ENCODE peak calls at places on chromosomes 4 and X, in nine cellular contexts. U, P, C, X, D, E, K, M and B are unnamed samples. For H3K9me3, the result is how much of the 10 kb centered on the place peaks cover.

GRCh38 chr4:23930750-23931488 is 41.1 kb upstream of the PPARGC1A start:
- DNase-seq in P (peak), E (peak), C (peak), K (no peak), U (peak), M (peak), X (peak), D (peak), B (no peak)

GRCh38 chr4:52059372-52059771 is 8.3 kb downstream of the SPATA18 start:
- DNase-seq in U (no peak), P (peak), K (no peak), C (no peak), X (peak), M (no peak), E (no peak), D (peak), B (no peak)

GRCh38 chrX:14039344-14039743 is 9.7 kb upstream of the GEMIN8 start:
- DNase-seq in K (peak), U (no peak), D (peak), X (peak), M (peak), C (peak), E (no peak), P (no peak), B (peak)

GRCh38 chr4:152485726-152486276 is 50.1 kb downstream of the FBXW7 start:
- DNase-seq in X (no peak), C (no peak), M (no peak), P (peak), K (peak), D (peak), E (no peak), U (no peak), B (peak)

GRCh38 chr4:17781072-17781830 is at the start of gene FAM184B:
- DNase-seq in X (no peak), C (no peak), P (peak), D (peak), E (no peak), U (peak), K (no peak), M (peak), B (no peak)

GRCh38 chrX:16966745-16967144 is 20.3 kb downstream of the REPS2 start:
- DNase-seq in C (no peak), P (no peak), X (no peak), E (no peak), M (no peak), D (no peak), K (no peak), U (no peak), B (no peak)

GRCh38 chr4:186190456-186191265 is 706 bp upstream of the CYP4V2 start:
- DNase-seq in P (peak), C (no peak), K (peak), X (no peak), M (peak), D (peak), E (no peak), U (no peak), B (peak)

GRCh38 chr4:81459233-81459632 is 12.5 kb downstream of the RASGEF1B start:
- DNase-seq in P (no peak), U (no peak), M (no peak), C (no peak), E (no peak), D (no peak), K (no peak), X (no peak), B (no peak)

GRCh38 chr4:112284166-112284565 is 1.5 kb downstream of the TIFA start:
- DNase-seq in P (no peak), E (no peak), C (no peak), K (no peak), M (no peak), X (no peak), U (no peak), D (peak), B (no peak)

GRCh38 chrX:54817220-54817820 is 9.8 kb downstream of the MAGED2 start:
- DNase-seq in M (no peak), K (no peak), X (no peak), U (no peak), C (no peak), D (no peak), E (no peak), P (no peak), B (no peak)

GRCh38 chrX:43882294-43882681 is at the start of gene MAOB:
- DNase-seq in K (no peak), X (peak), C (peak), P (no peak), M (peak), U (peak), E (peak), D (peak), B (no peak)

GRCh38 chrX:52821079-52821760 is 10.1 kb downstream of the XAGE5 start:
- DNase-seq in M (no peak), P (no peak), U (no peak), K (no peak), E (no peak), X (no peak), D (no peak), C (no peak), B (no peak)

GRCh38 chr4:168631241-168632151 is 134.6 kb downstream of the PALLD start:
- DNase-seq in K (no peak), E (peak), X (peak), M (peak), C (peak), U (peak), D (peak), P (peak), B (no peak)

GRCh38 chrX:151871244-151871643 is 41.4 kb upstream of the MAGEA4 start:
- DNase-seq in C (no peak), U (no peak), E (no peak), X (no peak), M (no peak), K (no peak), P (peak), D (peak), B (no peak)

GRCh38 chrX:15576019-15576418 is 24.7 kb downstream of the ACE2 start:
- DNase-seq in C (no peak), M (no peak), P (peak), U (no peak), X (no peak), D (no peak), E (no peak), K (no peak), B (no peak)

GRCh38 chr4:16122225-16122624 is 38.4 kb upstream of the PROM1 start:
- DNase-seq in X (no peak), C (no peak), M (no peak), K (no peak), P (no peak), E (no peak), U (no peak), D (no peak), B (no peak)

GRCh38 chrX:132023117-132023895 is at the start of gene STK26:
- DNase-seq in P (peak), C (peak), U (peak), D (peak), K (peak), M (peak), E (peak), X (peak), B (peak)

GRCh38 chrX:107684956-107685385 is 56.7 kb downstream of the PRPS1 start:
- DNase-seq in K (no peak), X (peak), E (peak), C (peak), U (peak), M (peak), P (peak), D (no peak), B (peak)

GRCh38 chr4:121819216-121819980 is 4.3 kb downstream of the CCNA2 start:
- DNase-seq in C (no peak), P (peak), D (peak), E (no peak), K (no peak), U (no peak), M (no peak), X (no peak), B (no peak)

GRCh38 chrX:7706032-7706431 is 136.9 kb upstream of the VCX start:
- DNase-seq in D (peak), E (no peak), C (no peak), U (no peak), X (no peak), P (no peak), K (no peak), M (no peak), B (no peak)

GRCh38 chr4:40584517-40585141 is 45.0 kb downstream of the RBM47 start:
- DNase-seq in U (no peak), P (no peak), X (no peak), K (no peak), D (no peak), M (no peak), C (no peak), E (no peak), B (no peak)

GRCh38 chrX:115535421-115535820 is 25.6 kb upstream of the PLS3 start:
- DNase-seq in E (no peak), X (no peak), P (no peak), M (no peak), D (no peak), U (no peak), C (no peak), K (no peak), B (no peak)

GRCh38 chr4:89469930-89470375 is 162.4 kb upstream of the GPRIN3 start:
- DNase-seq in U (no peak), C (no peak), P (peak), E (no peak), D (peak), X (no peak), M (no peak), K (peak), B (peak)

GRCh38 chr4:878796-879729 is 53.1 kb downstream of the GAK start:
- DNase-seq in X (no peak), C (no peak), U (no peak), E (no peak), M (no peak), D (no peak), K (peak), P (no peak), B (peak)

GRCh38 chrX:36336746-36337145 is 417.2 kb downstream of the CFAP47 start:
- DNase-seq in D (no peak), X (no peak), M (no peak), E (no peak), U (no peak), P (no peak), C (no peak), K (no peak), B (no peak)

GRCh38 chrX:129641941-129642340 is 12.8 kb downstream of the APLN start:
- DNase-seq in C (no peak), M (no peak), K (no peak), U (no peak), D (peak), E (no peak), X (no peak), P (peak), B (no peak)

GRCh38 chr4:83658806-83659205 is 122.9 kb downstream of the GPAT3 start:
- DNase-seq in X (no peak), K (no peak), P (no peak), M (no peak), D (peak), C (no peak), U (no peak), E (no peak), B (no peak)

GRCh38 chrX:69010339-69010738 is 154.9 kb downstream of the PJA1 start:
- DNase-seq in K (no peak), D (no peak), E (no peak), M (no peak), X (no peak), C (no peak), U (no peak), P (no peak), B (no peak)

GRCh38 chr4:188680004-188680666 is 540.9 kb downstream of the TRIML1 start:
- DNase-seq in E (no peak), K (no peak), C (no peak), M (no peak), P (no peak), U (no peak), D (no peak), X (no peak), B (no peak)

GRCh38 chrX:109533631-109534030 is 3.0 kb upstream of the NXT2 start:
- DNase-seq in K (no peak), E (no peak), X (no peak), P (peak), D (peak), M (no peak), C (no peak), U (no peak), B (no peak)

GRCh38 chr4:113821851-113822250 is 60.3 kb upstream of the CAMK2D start:
- DNase-seq in X (no peak), K (no peak), E (no peak), M (no peak), P (peak), C (no peak), U (no peak), D (no peak), B (no peak)

GRCh38 chr4:75723117-75723801 is 1.1 kb upstream of the USO1 start:
- DNase-seq in E (no peak), K (no peak), D (peak), P (peak), X (no peak), C (peak), M (no peak), U (no peak), B (peak)

GRCh38 chr4:110865611-110866254 is 242.9 kb upstream of the PITX2 start:
- DNase-seq in D (peak), M (no peak), K (no peak), X (no peak), U (no peak), C (no peak), E (no peak), P (peak), B (no peak)

GRCh38 chr4:149768477-149768876 is 47.2 kb downstream of the IQCM start:
- DNase-seq in X (no peak), P (no peak), K (no peak), M (no peak), C (no peak), E (no peak), D (no peak), U (no peak), B (no peak)

GRCh38 chr4:119626943-119627266 is 1.7 kb downstream of the PDE5A start:
- DNase-seq in E (no peak), K (no peak), C (no peak), P (no peak), M (no peak), D (no peak), U (no peak), X (no peak), B (no peak)

GRCh38 chr4:125522992-125523391 is 208.2 kb downstream of the FAT4 start:
- DNase-seq in E (no peak), M (no peak), C (no peak), U (no peak), K (no peak), P (no peak), D (no peak), X (no peak), B (no peak)

GRCh38 chrX:115425359-115425758 is 135.6 kb upstream of the PLS3 start:
- DNase-seq in D (no peak), U (no peak), E (no peak), K (no peak), P (no peak), M (no peak), C (peak), X (no peak), B (no peak)

GRCh38 chr4:127997534-127998388 is 32.6 kb downstream of the ABHD18 start:
- DNase-seq in M (peak), K (no peak), P (peak), D (peak), U (no peak), X (no peak), C (no peak), E (no peak), B (no peak)

GRCh38 chr4:163180087-163180486 is 13.4 kb upstream of the NAF1 start:
- DNase-seq in C (no peak), X (no peak), U (no peak), M (no peak), K (no peak), E (no peak), P (no peak), D (no peak), B (no peak)
- H3K27ac ChIP-seq in C (no peak), X (no peak), U (no peak), M (peak), K (no peak), E (no peak), P (no peak), D (no peak), B (no peak)

GRCh38 chr4:20074450-20074849 is 177.3 kb upstream of the SLIT2 start:
- DNase-seq in U (no peak), X (no peak), D (no peak), M (no peak), E (no peak), C (no peak), K (no peak), P (peak), B (no peak)
- H3K9me3 ChIP-seq in U (under half), X (under half), D (under half), M (under half), E (under half), C (under half), K (under half), P (under half), B (under half)

GRCh38 chr4:4643306-4643705 is 101.5 kb upstream of the STX18 start:
- DNase-seq in X (no peak), U (no peak), P (no peak), K (no peak), E (no peak), C (no peak), M (no peak), D (no peak), B (no peak)

GRCh38 chr4:4641661-4642180 is 99.9 kb upstream of the STX18 start:
- DNase-seq in D (no peak), K (no peak), P (no peak), C (no peak), E (no peak), M (no peak), U (no peak), X (no peak), B (no peak)

GRCh38 chr4:4642201-4643025 is 100.6 kb upstream of the STX18 start:
- DNase-seq in K (no peak), D (no peak), U (no peak), P (no peak), E (no peak), M (peak), X (no peak), C (no peak), B (no peak)

GRCh38 chr4:4639370-4639769 is 97.5 kb upstream of the STX18 start:
- DNase-seq in E (no peak), K (no peak), D (no peak), C (no peak), X (no peak), U (no peak), M (no peak), P (no peak), B (no peak)

DNA sequence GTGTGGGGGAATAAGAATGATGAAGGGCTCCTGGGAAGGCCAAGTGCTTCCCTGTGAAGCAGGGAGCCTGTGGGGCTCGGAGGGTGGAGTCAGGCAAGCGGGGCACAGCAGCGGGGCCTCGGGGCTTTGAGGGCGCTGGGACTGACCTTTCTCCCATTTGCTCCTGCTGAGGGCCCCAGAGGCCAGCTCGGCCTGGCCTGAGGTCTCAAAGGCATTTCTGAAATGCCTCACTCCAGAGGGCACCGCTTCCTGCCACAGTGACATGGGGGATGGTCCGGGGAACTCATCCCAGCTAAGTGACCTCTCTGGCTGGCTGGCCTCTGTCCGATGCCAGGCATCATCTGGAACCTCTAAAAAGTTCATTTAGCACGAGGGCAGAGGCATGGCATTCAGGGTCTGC is 98.8 kb upstream of the STX18 start:
- DNase-seq in U (no peak), P (no peak), C (no peak), K (no peak), E (no peak), X (no peak), D (no peak), M (peak), B (no peak)
- H3K4me3 ChIP-seq in U (no peak), P (no peak), C (no peak), K (no peak), E (no peak), X (no peak), D (no peak), M (no peak), B (no peak)

GRCh38 chr4:60500860-60501259 is 699.3 kb upstream of the ADGRL3 start:
- DNase-seq in M (no peak), K (no peak), E (no peak), D (no peak), X (no peak), U (no peak), P (no peak), C (no peak), B (no peak)
- H3K27ac ChIP-seq in M (no peak), K (no peak), E (peak), D (no peak), X (no peak), U (no peak), P (no peak), C (no peak), B (no peak)

GRCh38 chr4:2591189-2591588 is 54.7 kb downstream of the FAM193A start:
- DNase-seq in C (no peak), D (peak), X (no peak), K (no peak), M (peak), E (no peak), P (peak), U (no peak), B (no peak)

GRCh38 chr4:2592572-2592971 is 56.1 kb downstream of the FAM193A start:
- DNase-seq in P (no peak), X (no peak), K (no peak), C (no peak), M (peak), D (no peak), U (no peak), E (no peak), B (no peak)

GRCh38 chr4:2587215-2587823 is 50.9 kb downstream of the FAM193A start:
- DNase-seq in E (no peak), P (no peak), D (peak), C (no peak), X (no peak), K (no peak), U (no peak), M (no peak), B (no peak)

GRCh38 chr4:2586502-2586901 is 50.1 kb downstream of the FAM193A start:
- DNase-seq in D (no peak), E (no peak), K (no peak), P (no peak), C (no peak), X (no peak), U (no peak), M (no peak), B (no peak)

DNA sequence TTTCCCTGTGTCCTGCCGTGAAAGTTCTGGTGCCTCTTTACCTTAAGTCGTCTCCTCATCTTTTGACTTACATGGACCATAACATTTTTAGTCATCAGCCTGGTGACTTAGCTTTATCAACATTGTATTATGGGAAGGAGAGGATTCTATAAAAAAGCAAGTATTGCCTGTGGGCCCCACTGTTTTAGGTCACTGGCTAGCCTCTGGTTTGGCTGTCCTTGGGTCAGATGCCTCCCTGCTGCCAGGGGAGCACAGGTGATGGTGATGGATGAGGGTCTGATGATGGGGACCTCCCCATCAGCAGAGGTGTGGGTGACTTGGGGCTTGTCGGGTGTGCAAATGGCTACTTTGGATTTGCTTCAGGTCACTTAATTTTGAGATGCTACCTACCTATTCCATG is 51.8 kb downstream of the FAM193A start:
- DNase-seq in U (no peak), D (no peak), K (no peak), E (no peak), X (no peak), C (no peak), M (no peak), P (no peak), B (no peak)
- H3K9me3 ChIP-seq in U (under half), D (under half), K (under half), E (under half), X (under half), C (under half), M (under half), P (under half), B (under half)

DNA sequence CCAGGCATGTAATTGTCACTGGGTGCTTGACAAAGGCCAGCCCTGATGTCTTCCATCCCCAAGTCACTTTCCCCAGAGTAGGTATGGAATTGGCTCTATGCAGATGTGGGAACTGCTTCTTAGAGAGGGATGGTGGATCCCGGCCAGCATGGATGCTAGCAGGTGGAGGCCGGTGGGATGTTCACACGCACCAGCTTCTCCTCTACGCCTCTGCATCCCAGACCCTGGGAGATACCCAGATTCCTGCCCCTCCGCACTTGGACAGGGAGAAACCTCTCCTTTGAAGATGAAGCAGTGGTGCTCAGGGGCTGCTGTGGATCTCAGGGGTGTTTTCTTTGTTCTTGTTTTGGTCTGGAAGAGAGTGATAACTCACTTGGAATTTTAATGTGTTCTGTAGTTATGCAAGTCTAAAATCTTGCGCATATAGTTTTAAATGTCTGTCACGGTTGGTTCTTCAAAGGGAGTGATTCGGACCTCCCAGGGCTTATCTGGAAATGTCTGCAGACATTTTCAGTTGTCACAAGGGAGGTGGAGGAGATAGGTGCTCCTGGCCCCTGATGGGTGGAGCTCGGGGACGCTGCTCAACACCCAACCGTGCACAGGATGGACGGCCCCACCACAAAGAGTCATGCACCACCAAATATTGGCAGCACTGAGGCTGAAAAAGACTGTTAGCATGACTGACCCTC is 308.0 kb downstream of the DHRSX start:
- DNase-seq in U (no peak), C (no peak), M (no peak), E (peak), X (no peak), K (no peak), D (no peak), P (no peak), B (no peak)
- H3K4me3 ChIP-seq in U (no peak), C (no peak), M (no peak), E (no peak), X (no peak), K (no peak), D (no peak), P (no peak), B (no peak)